ENCODE peak calls at places on chromosomes 12 and 14, in four cellular contexts. N, H, A and Q are unnamed samples.

GRCh38 chr14:104753528-104754212 is 723 bp downstream of the SIVA1 start:
- DNase-seq in N (no peak), H (peak), A (no peak), Q (no peak)

GRCh38 chr12:120598674-120599463 is 17.7 kb upstream of the POP5 start:
- DNase-seq in N (no peak), H (no peak), A (peak), Q (no peak)

GRCh38 chr12:116382456-116382902 is 105.0 kb upstream of the MED13L start:
- DNase-seq in N (no peak), H (no peak), A (no peak), Q (no peak)

GRCh38 chr12:101379149-101379548 is 28.4 kb downstream of the ARL1 start:
- DNase-seq in A (no peak), N (no peak), H (no peak), Q (no peak)

GRCh38 chr14:104871145-104871655 is 6.1 kb downstream of the CEP170B start:
- DNase-seq in N (no peak), A (no peak), H (no peak), Q (no peak)

GRCh38 chr12:102197789-102198188 is at the start of gene PMCH:
- DNase-seq in N (no peak), H (no peak), A (no peak), Q (no peak)

GRCh38 chr12:2959508-2960431 is 573 bp downstream of the TEAD4 start:
- DNase-seq in H (peak), N (peak), A (peak), Q (no peak)

GRCh38 chr12:130639759-130640158 is 76.3 kb downstream of the RIMBP2 start:
- DNase-seq in A (no peak), H (no peak), N (no peak), Q (no peak)

GRCh38 chr12:22437031-22437806 is 102.7 kb upstream of the ST8SIA1 start:
- DNase-seq in A (no peak), H (no peak), N (peak), Q (no peak)

GRCh38 chr14:94654071-94654974 is 42.1 kb downstream of the SERPINA3 start:
- DNase-seq in A (no peak), H (no peak), N (no peak), Q (no peak)

GRCh38 chr12:46562625-46563228 is 190.2 kb upstream of the SLC38A2 start:
- DNase-seq in N (no peak), A (peak), H (no peak), Q (no peak)

GRCh38 chr12:2922329-2922728 is 31.6 kb downstream of the TULP3 start:
- DNase-seq in H (no peak), N (no peak), A (peak), Q (no peak)

GRCh38 chr12:122421263-122421814 is 1.1 kb downstream of the CLIP1 start:
- DNase-seq in N (no peak), H (no peak), A (peak), Q (peak)

GRCh38 chr12:96240251-96240650 is 46.1 kb downstream of the ELK3 start:
- DNase-seq in H (no peak), A (no peak), N (no peak), Q (no peak)

GRCh38 chr12:111188436-111188835 is 180.5 kb downstream of the PHETA1 start:
- DNase-seq in A (no peak), H (no peak), N (no peak), Q (no peak)

GRCh38 chr12:108004368-108004767 is 124.7 kb upstream of the WSCD2 start:
- DNase-seq in N (no peak), A (no peak), H (no peak), Q (no peak)